ENCODE peak calls at places on chromosomes 7 and 10, in ten cellular contexts. A is activated CD4-positive, alpha-beta T cell treated with anti-CD3 and anti-CD28 coated beads, Interleukin-2, amount 50 U/mL, for 4 hours; P is psoas muscle; Q is Daoy; M is ACHN; T is effector CD8-positive, alpha-beta T cell; W is kidney glomerular epithelial cell; C is amniotic epithelial cell; Z is Ammon's horn; R is Right ventricle myocardium inferior. F is an unnamed sample.

GRCh38 chr7:30162622-30163124 is 27.9 kb downstream of the MTURN start:
- DNase-seq in A (no peak), Q (peak), T (no peak), Z (peak), W (peak), C (peak), P (no peak), M (peak), R (no peak), F (no peak)

GRCh38 chr10:101285519-101286070 is 56.3 kb upstream of the LBX1 start:
- DNase-seq in P (no peak), M (no peak), Q (no peak), T (no peak), W (no peak), R (no peak), C (no peak), Z (no peak), A (no peak), F (no peak)

GRCh38 chr7:142868188-142868811 is 13.4 kb downstream of the EPHB6 start:
- DNase-seq in W (no peak), C (no peak), Q (peak), T (no peak), P (no peak), A (no peak), R (no peak), M (no peak), Z (no peak), F (no peak)

GRCh38 chr7:85529197-85529596 is 342.3 kb upstream of the SEMA3D start:
- DNase-seq in P (no peak), C (peak), W (no peak), R (no peak), A (no peak), M (no peak), T (no peak), Q (no peak), Z (no peak), F (no peak)

GRCh38 chr7:134827889-134828288 is 48.5 kb downstream of the CALD1 start:
- DNase-seq in W (no peak), M (no peak), Z (no peak), R (no peak), Q (no peak), T (no peak), P (no peak), C (peak), A (no peak), F (no peak)

GRCh38 chr10:124013916-124014315 is 79.5 kb downstream of the CHST15 start:
- DNase-seq in T (no peak), P (peak), Q (no peak), A (no peak), R (no peak), M (no peak), Z (no peak), W (no peak), C (no peak), F (no peak)

GRCh38 chr7:51224811-51225581 is 91.6 kb downstream of the COBL start:
- DNase-seq in A (no peak), C (no peak), Q (peak), Z (peak), P (no peak), T (no peak), M (peak), W (peak), R (no peak), F (peak)

GRCh38 chr10:60203993-60204618 is 185.6 kb downstream of the ANK3 start:
- DNase-seq in C (peak), W (peak), Q (peak), A (no peak), Z (peak), T (no peak), P (no peak), R (no peak), M (peak), F (peak)

GRCh38 chr7:17560516-17560915 is 262.1 kb downstream of the AHR start:
- DNase-seq in Z (no peak), M (no peak), Q (no peak), R (no peak), C (peak), T (no peak), A (no peak), P (no peak), W (no peak), F (no peak)

GRCh38 chr10:6625428-6625827 is 45.4 kb upstream of the PRKCQ start:
- DNase-seq in R (peak), Q (no peak), T (no peak), Z (no peak), C (no peak), W (no peak), A (no peak), M (no peak), P (no peak), F (no peak)

GRCh38 chr7:150388709-150389531 is 9.8 kb downstream of the ZNF775 start:
- DNase-seq in R (peak), T (no peak), W (no peak), Q (peak), C (peak), M (no peak), A (no peak), P (peak), Z (peak), F (no peak)

GRCh38 chr7:142883571-142884284 is 1.8 kb downstream of the TRPV6 start:
- DNase-seq in Z (no peak), W (no peak), Q (no peak), P (no peak), A (no peak), C (no peak), T (no peak), M (no peak), R (no peak), F (no peak)

GRCh38 chr7:2032030-2032875 is 200.5 kb downstream of the MAD1L1 start:
- DNase-seq in Z (no peak), Q (peak), M (peak), P (peak), R (peak), W (no peak), T (no peak), C (peak), A (no peak), F (no peak)

GRCh38 chr10:49131507-49132385 is 2.1 kb downstream of the FAM170B start:
- DNase-seq in M (no peak), Q (no peak), P (no peak), R (peak), C (no peak), W (no peak), A (no peak), Z (no peak), T (no peak), F (no peak)

GRCh38 chr7:44565097-44565794 is 8.5 kb downstream of the DDX56 start:
- DNase-seq in Q (peak), W (peak), T (peak), P (peak), Z (peak), A (peak), M (peak), R (peak), C (peak), F (peak)

GRCh38 chr7:75727881-75728592 is 10.7 kb downstream of the HIP1 start:
- DNase-seq in M (no peak), T (no peak), A (peak), C (peak), Z (no peak), P (peak), R (no peak), W (peak), Q (peak), F (peak)

GRCh38 chr7:157046681-157047080 is 36.2 kb upstream of the MNX1 start:
- DNase-seq in M (peak), P (no peak), A (no peak), C (no peak), W (no peak), T (no peak), R (no peak), Z (no peak), Q (peak), F (no peak)

GRCh38 chr10:4407783-4408182 is 418.2 kb upstream of the AKR1E2 start:
- DNase-seq in T (no peak), Z (no peak), Q (peak), C (peak), P (no peak), W (no peak), A (no peak), M (no peak), R (no peak), F (peak)

GRCh38 chr7:138092486-138093028 is 16.3 kb downstream of the AKR1D1 start:
- DNase-seq in T (no peak), A (no peak), M (no peak), Z (no peak), R (no peak), Q (peak), C (no peak), P (no peak), W (no peak), F (no peak)

GRCh38 chr7:119482209-119482608 is 790.8 kb upstream of the KCND2 start:
- DNase-seq in A (no peak), Q (peak), Z (peak), R (no peak), M (peak), W (no peak), T (no peak), C (peak), P (no peak), F (peak)

GRCh38 chr10:116769368-116769767 is 27.0 kb upstream of the HSPA12A start:
- DNase-seq in M (no peak), A (no peak), P (no peak), R (no peak), Q (no peak), W (no peak), C (no peak), Z (no peak), T (no peak), F (no peak)

GRCh38 chr7:95636140-95636539 is 39.8 kb upstream of the PDK4 start:
- DNase-seq in C (peak), Q (peak), R (no peak), A (no peak), T (no peak), P (no peak), W (peak), Z (no peak), M (peak), F (no peak)

GRCh38 chr7:73973091-73973490 is 54.9 kb upstream of the ELN start:
- DNase-seq in Q (no peak), T (no peak), W (no peak), R (no peak), A (no peak), Z (no peak), M (no peak), P (no peak), C (no peak), F (no peak)

GRCh38 chr7:1021931-1022330 is 22.4 kb upstream of the GPR146 start:
- DNase-seq in M (no peak), W (no peak), P (peak), T (no peak), R (peak), Q (no peak), C (no peak), A (no peak), Z (no peak), F (no peak)